ENCODE peak calls at places on chromosomes 5 and 9, in eight cellular contexts. R is caudate nucleus; U is foreskin melanocyte; M is heart right ventricle; A is stimulated activated CD8-positive, alpha-beta memory T cell treated with anti-CD3 and anti-CD28 coated beads, Interleukin-12 subunit alpha, Interleukin-12 subunit beta, amount 100 ng/mL, for 1 hour; Y is LHCN-M2; W is cardiac fibroblast; N is MCF 10A. J is an unnamed sample.

GRCh38 chr5:174599992-174600391 is 124.4 kb upstream of the MSX2 start:
- DNase-seq in U (no peak), W (no peak), R (no peak), M (no peak), A (no peak), Y (no peak), N (no peak), J (no peak)

GRCh38 chr5:123174916-123175481 is 86.0 kb downstream of the PRDM6 start:
- DNase-seq in W (no peak), M (no peak), U (no peak), R (no peak), A (no peak), Y (no peak), N (no peak), J (no peak)

GRCh38 chr5:165457854-165458481 is 1952.5 kb downstream of the MAT2B start:
- DNase-seq in U (peak), N (peak), Y (no peak), W (peak), M (no peak), R (no peak), A (no peak), J (no peak)

GRCh38 chr5:177403194-177403825 is 2.8 kb upstream of the PFN3 start:
- DNase-seq in N (peak), U (no peak), W (no peak), R (peak), M (no peak), Y (no peak), A (no peak), J (peak)

GRCh38 chr9:120394058-120394669 is 185.8 kb downstream of the CDK5RAP2 start:
- DNase-seq in N (peak), W (peak), M (no peak), Y (peak), A (no peak), R (no peak), U (peak), J (no peak)

GRCh38 chr9:98968596-98969337 is 25.1 kb downstream of the COL15A1 start:
- DNase-seq in A (no peak), N (no peak), M (no peak), W (no peak), Y (no peak), R (no peak), U (no peak), J (no peak)

GRCh38 chr5:163696270-163696887 is 191.0 kb downstream of the MAT2B start:
- DNase-seq in R (no peak), W (peak), M (peak), U (peak), A (no peak), N (peak), Y (peak), J (peak)

GRCh38 chr5:991472-992267 is 16.9 kb upstream of the NKD2 start:
- DNase-seq in N (no peak), W (no peak), M (peak), Y (no peak), R (no peak), U (no peak), A (no peak), J (no peak)

GRCh38 chr5:464843-465590 is 22.0 kb downstream of the EXOC3 start:
- DNase-seq in A (no peak), Y (no peak), N (no peak), U (no peak), W (no peak), M (no peak), R (no peak), J (no peak)

GRCh38 chr9:122314193-122314592 is 49.5 kb downstream of the MRRF start:
- DNase-seq in U (no peak), R (no peak), M (no peak), N (no peak), W (no peak), Y (no peak), A (no peak), J (no peak)

GRCh38 chr5:176779537-176779936 is 30.8 kb upstream of the UNC5A start:
- DNase-seq in U (no peak), N (peak), Y (no peak), A (no peak), M (no peak), W (no peak), R (no peak), J (no peak)

GRCh38 chr5:75265731-75266130 is 29.1 kb upstream of the ANKRD31 start:
- DNase-seq in N (peak), R (no peak), W (peak), U (peak), A (no peak), M (no peak), Y (peak), J (no peak)

GRCh38 chr9:125663127-125663526 is 43.9 kb downstream of the MAPKAP1 start:
- DNase-seq in A (no peak), R (no peak), M (no peak), W (peak), N (peak), U (no peak), Y (peak), J (no peak)

GRCh38 chr5:75668988-75669760 is 48.1 kb downstream of the POC5 start:
- DNase-seq in A (peak), W (peak), Y (peak), M (peak), U (no peak), N (peak), R (no peak), J (no peak)

GRCh38 chr9:123127512-123128075 is 94.1 kb downstream of the GPR21 start:
- DNase-seq in W (no peak), R (no peak), M (no peak), A (no peak), U (no peak), N (no peak), Y (no peak), J (no peak)

GRCh38 chr5:134132372-134133212 is 18.1 kb downstream of the TCF7 start:
- DNase-seq in W (no peak), N (no peak), M (no peak), U (no peak), A (peak), Y (no peak), R (no peak), J (peak)

GRCh38 chr5:39780341-39780740 is 355.6 kb upstream of the DAB2 start:
- DNase-seq in Y (no peak), W (peak), M (no peak), N (no peak), R (no peak), A (no peak), U (no peak), J (no peak)